ENCODE peak calls at places on chromosomes 6 and 20, in eight cellular contexts. One of them, this sample, is unnamed.

GRCh38 chr20:36154696-36155628 is at the start of gene EPB41L1:
- DNase-seq in OCI-LY7: no peak
- DNase-seq in adrenal gland: no peak
- DNase-seq in mammary epithelial cell: no peak
- DNase-seq in right lobe of liver: no peak
- DNase-seq in GM12878: no peak
- DNase-seq in pancreas: no peak
- DNase-seq in ascending aorta: peak
- DNase-seq in this sample: no peak

GRCh38 chr6:161489626-161490306 is 215.9 kb upstream of the AGPAT4 start:
- DNase-seq in pancreas: no peak
- DNase-seq in right lobe of liver: no peak
- DNase-seq in adrenal gland: no peak
- DNase-seq in OCI-LY7: no peak
- DNase-seq in mammary epithelial cell: no peak
- DNase-seq in GM12878: no peak
- DNase-seq in ascending aorta: no peak
- DNase-seq in this sample: no peak

GRCh38 chr20:380763-381580 is 412 bp downstream of the TRIB3 start:
- DNase-seq in OCI-LY7: peak
- DNase-seq in adrenal gland: peak
- DNase-seq in ascending aorta: peak
- DNase-seq in pancreas: peak
- DNase-seq in mammary epithelial cell: peak
- DNase-seq in right lobe of liver: peak
- DNase-seq in GM12878: no peak
- DNase-seq in this sample: peak

GRCh38 chr6:137777299-137778075 is 89.6 kb upstream of the TNFAIP3 start:
- DNase-seq in adrenal gland: no peak
- DNase-seq in pancreas: no peak
- DNase-seq in GM12878: no peak
- DNase-seq in OCI-LY7: no peak
- DNase-seq in right lobe of liver: no peak
- DNase-seq in ascending aorta: no peak
- DNase-seq in mammary epithelial cell: no peak
- DNase-seq in this sample: no peak

GRCh38 chr6:158798311-158798710 is 20.9 kb downstream of the EZR start:
- DNase-seq in adrenal gland: no peak
- DNase-seq in pancreas: no peak
- DNase-seq in right lobe of liver: no peak
- DNase-seq in OCI-LY7: no peak
- DNase-seq in GM12878: no peak
- DNase-seq in ascending aorta: no peak
- DNase-seq in mammary epithelial cell: no peak
- DNase-seq in this sample: no peak

GRCh38 chr20:36548006-36548315 is 6.6 kb downstream of the MYL9 start:
- DNase-seq in ascending aorta: no peak
- DNase-seq in right lobe of liver: no peak
- DNase-seq in pancreas: no peak
- DNase-seq in OCI-LY7: peak
- DNase-seq in adrenal gland: peak
- DNase-seq in mammary epithelial cell: no peak
- DNase-seq in GM12878: no peak
- DNase-seq in this sample: peak

GRCh38 chr6:132300323-132300949 is 100.8 kb downstream of the MOXD1 start:
- DNase-seq in mammary epithelial cell: peak
- DNase-seq in pancreas: no peak
- DNase-seq in right lobe of liver: no peak
- DNase-seq in ascending aorta: no peak
- DNase-seq in OCI-LY7: peak
- DNase-seq in GM12878: no peak
- DNase-seq in adrenal gland: peak
- DNase-seq in this sample: no peak

GRCh38 chr20:34720266-34720665 is 16.1 kb downstream of the TP53INP2 start:
- DNase-seq in GM12878: no peak
- DNase-seq in OCI-LY7: no peak
- DNase-seq in ascending aorta: no peak
- DNase-seq in right lobe of liver: no peak
- DNase-seq in pancreas: no peak
- DNase-seq in adrenal gland: no peak
- DNase-seq in mammary epithelial cell: no peak
- DNase-seq in this sample: no peak

GRCh38 chr6:53899512-53899911 is 104.7 kb downstream of the LRRC1 start:
- DNase-seq in OCI-LY7: no peak
- DNase-seq in adrenal gland: no peak
- DNase-seq in mammary epithelial cell: no peak
- DNase-seq in GM12878: no peak
- DNase-seq in pancreas: no peak
- DNase-seq in right lobe of liver: no peak
- DNase-seq in ascending aorta: no peak
- DNase-seq in this sample: no peak

GRCh38 chr6:352474-352873 is 39.1 kb upstream of the IRF4 start:
- DNase-seq in ascending aorta: no peak
- DNase-seq in GM12878: no peak
- DNase-seq in pancreas: no peak
- DNase-seq in adrenal gland: no peak
- DNase-seq in OCI-LY7: no peak
- DNase-seq in mammary epithelial cell: no peak
- DNase-seq in right lobe of liver: peak
- DNase-seq in this sample: no peak

GRCh38 chr20:62595491-62595890 is 46.8 kb upstream of the SLCO4A1 start:
- DNase-seq in pancreas: no peak
- DNase-seq in adrenal gland: peak
- DNase-seq in OCI-LY7: no peak
- DNase-seq in right lobe of liver: no peak
- DNase-seq in mammary epithelial cell: peak
- DNase-seq in GM12878: no peak
- DNase-seq in ascending aorta: no peak
- DNase-seq in this sample: peak

GRCh38 chr20:31972481-31973386 is 4.8 kb downstream of the XKR7 start:
- DNase-seq in ascending aorta: no peak
- DNase-seq in OCI-LY7: no peak
- DNase-seq in adrenal gland: no peak
- DNase-seq in right lobe of liver: no peak
- DNase-seq in pancreas: no peak
- DNase-seq in mammary epithelial cell: no peak
- DNase-seq in GM12878: no peak
- DNase-seq in this sample: no peak

GRCh38 chr6:20243288-20243687 is 31.0 kb upstream of the MBOAT1 start:
- DNase-seq in ascending aorta: no peak
- DNase-seq in adrenal gland: no peak
- DNase-seq in mammary epithelial cell: no peak
- DNase-seq in pancreas: no peak
- DNase-seq in OCI-LY7: no peak
- DNase-seq in GM12878: no peak
- DNase-seq in right lobe of liver: no peak
- DNase-seq in this sample: no peak

GRCh38 chr20:21272279-21272678 is 30.9 kb upstream of the XRN2 start:
- DNase-seq in pancreas: no peak
- DNase-seq in mammary epithelial cell: no peak
- DNase-seq in adrenal gland: no peak
- DNase-seq in right lobe of liver: no peak
- DNase-seq in OCI-LY7: no peak
- DNase-seq in ascending aorta: no peak
- DNase-seq in GM12878: no peak
- DNase-seq in this sample: no peak

GRCh38 chr6:6875818-6876470 is 231.8 kb upstream of the RREB1 start:
- DNase-seq in mammary epithelial cell: peak
- DNase-seq in right lobe of liver: no peak
- DNase-seq in OCI-LY7: no peak
- DNase-seq in pancreas: no peak
- DNase-seq in ascending aorta: no peak
- DNase-seq in adrenal gland: no peak
- DNase-seq in GM12878: no peak
- DNase-seq in this sample: no peak

DNA sequence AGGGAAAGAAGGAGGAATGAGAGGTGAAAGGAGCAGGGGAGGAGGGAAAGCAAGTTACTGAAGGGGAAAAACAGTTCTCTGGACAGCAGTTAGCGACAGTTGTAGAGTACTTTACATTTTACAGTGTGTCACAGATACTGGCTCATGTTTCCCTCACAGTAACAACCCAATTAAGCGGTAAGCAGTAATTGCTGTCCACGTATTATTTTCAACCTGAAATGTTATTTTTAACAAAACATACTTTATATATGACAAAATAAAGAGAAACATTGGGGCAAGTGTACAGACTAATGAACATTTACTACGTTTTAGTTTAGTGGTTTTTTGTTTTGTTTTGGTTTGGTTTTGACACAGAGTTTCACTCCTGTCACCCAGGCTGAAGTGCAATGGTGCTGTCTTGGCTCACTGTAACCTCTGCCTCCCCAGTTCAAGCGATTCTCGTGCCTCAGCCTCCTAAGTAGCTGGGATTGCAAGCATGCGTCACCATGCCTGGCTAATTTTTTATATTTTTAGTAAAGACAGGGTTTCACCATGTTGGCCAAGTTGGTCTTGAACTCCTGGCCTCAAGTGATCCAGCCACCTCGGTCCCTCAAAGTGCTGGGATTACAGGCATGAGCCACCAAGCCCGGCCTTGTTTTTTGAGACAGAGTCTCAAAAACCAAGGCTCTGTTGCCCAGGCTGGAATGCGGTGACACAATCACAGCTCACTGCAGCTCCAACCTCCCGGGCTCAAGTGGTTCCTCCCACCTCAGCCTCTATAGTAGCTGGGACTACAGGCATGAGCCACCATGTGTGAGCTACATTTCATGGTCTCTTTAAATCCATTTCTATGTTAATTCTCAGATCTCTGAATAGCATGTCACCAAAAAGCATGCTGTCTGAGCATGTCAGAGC is 22.6 kb upstream of the BTN3A2 start:
- DNase-seq in mammary epithelial cell: no peak
- DNase-seq in ascending aorta: no peak
- DNase-seq in right lobe of liver: no peak
- DNase-seq in pancreas: no peak
- DNase-seq in adrenal gland: no peak
- DNase-seq in OCI-LY7: peak
- DNase-seq in GM12878: no peak
- DNase-seq in this sample: no peak
- H3K4me3 ChIP-seq in mammary epithelial cell: peak
- H3K4me3 ChIP-seq in ascending aorta: no peak
- H3K4me3 ChIP-seq in right lobe of liver: no peak
- H3K4me3 ChIP-seq in pancreas: no peak
- H3K4me3 ChIP-seq in adrenal gland: no peak
- H3K4me3 ChIP-seq in OCI-LY7: peak
- H3K4me3 ChIP-seq in GM12878: peak
- H3K4me3 ChIP-seq in this sample: no peak

GRCh38 chr6:122399348-122400120 is at the start of gene HSF2:
- DNase-seq in right lobe of liver: peak
- DNase-seq in pancreas: peak
- DNase-seq in GM12878: peak
- DNase-seq in ascending aorta: peak
- DNase-seq in adrenal gland: peak
- DNase-seq in OCI-LY7: peak
- DNase-seq in mammary epithelial cell: peak
- DNase-seq in this sample: peak
- TF ChIP-seq CTCF in right lobe of liver: peak
- TF ChIP-seq CTCF in pancreas: peak
- TF ChIP-seq CTCF in GM12878: peak
- TF ChIP-seq CTCF in ascending aorta: peak
- TF ChIP-seq CTCF in adrenal gland: no peak
- TF ChIP-seq CTCF in OCI-LY7: peak
- TF ChIP-seq CTCF in mammary epithelial cell: no peak
- TF ChIP-seq CTCF in this sample: peak

DNA sequence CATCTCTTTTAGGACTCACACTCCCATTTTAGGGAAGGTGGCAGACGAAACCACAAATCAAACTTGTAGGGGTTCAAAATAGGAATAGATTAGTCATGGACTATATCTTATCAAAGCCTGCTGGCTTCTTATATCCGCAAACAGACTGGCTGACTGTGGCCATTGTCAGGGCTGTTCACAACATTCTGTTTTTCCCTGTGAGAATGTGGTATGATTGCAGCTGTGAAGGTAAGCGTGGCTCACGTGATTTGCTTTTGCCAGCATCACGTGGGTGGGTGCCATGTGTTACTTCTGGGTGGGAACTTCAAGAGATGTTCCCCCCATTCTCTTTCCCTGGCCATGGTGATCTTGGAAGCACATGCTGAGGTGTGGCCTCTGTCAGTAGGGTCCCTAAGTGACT is 5.9 kb downstream of the IP6K3 start:
- DNase-seq in adrenal gland: no peak
- DNase-seq in ascending aorta: no peak
- DNase-seq in pancreas: no peak
- DNase-seq in mammary epithelial cell: no peak
- DNase-seq in OCI-LY7: no peak
- DNase-seq in GM12878: no peak
- DNase-seq in right lobe of liver: no peak
- DNase-seq in this sample: no peak
- H3K27ac ChIP-seq in adrenal gland: no peak
- H3K27ac ChIP-seq in ascending aorta: no peak
- H3K27ac ChIP-seq in pancreas: peak
- H3K27ac ChIP-seq in mammary epithelial cell: no peak
- H3K27ac ChIP-seq in OCI-LY7: no peak
- H3K27ac ChIP-seq in GM12878: no peak
- H3K27ac ChIP-seq in right lobe of liver: peak
- H3K27ac ChIP-seq in this sample: peak

GRCh38 chr6:44254201-44254956 is 2.9 kb downstream of the SLC35B2 start:
- DNase-seq in mammary epithelial cell: no peak
- DNase-seq in OCI-LY7: no peak
- DNase-seq in GM12878: no peak
- DNase-seq in right lobe of liver: peak
- DNase-seq in pancreas: no peak
- DNase-seq in adrenal gland: no peak
- DNase-seq in ascending aorta: no peak
- DNase-seq in this sample: peak

GRCh38 chr6:44254957-44255808 is 2.1 kb downstream of the SLC35B2 start:
- DNase-seq in GM12878: no peak
- DNase-seq in mammary epithelial cell: peak
- DNase-seq in pancreas: no peak
- DNase-seq in right lobe of liver: peak
- DNase-seq in ascending aorta: no peak
- DNase-seq in adrenal gland: no peak
- DNase-seq in OCI-LY7: no peak
- DNase-seq in this sample: peak

GRCh38 chr6:44256291-44257006 is 879 bp downstream of the SLC35B2 start:
- DNase-seq in OCI-LY7: no peak
- DNase-seq in right lobe of liver: peak
- DNase-seq in ascending aorta: no peak
- DNase-seq in pancreas: no peak
- DNase-seq in GM12878: no peak
- DNase-seq in mammary epithelial cell: peak
- DNase-seq in adrenal gland: no peak
- DNase-seq in this sample: no peak

GRCh38 chr6:44257007-44257752 is at the start of gene SLC35B2:
- DNase-seq in OCI-LY7: peak
- DNase-seq in right lobe of liver: peak
- DNase-seq in adrenal gland: peak
- DNase-seq in ascending aorta: peak
- DNase-seq in GM12878: no peak
- DNase-seq in pancreas: peak
- DNase-seq in mammary epithelial cell: peak
- DNase-seq in this sample: peak

DNA sequence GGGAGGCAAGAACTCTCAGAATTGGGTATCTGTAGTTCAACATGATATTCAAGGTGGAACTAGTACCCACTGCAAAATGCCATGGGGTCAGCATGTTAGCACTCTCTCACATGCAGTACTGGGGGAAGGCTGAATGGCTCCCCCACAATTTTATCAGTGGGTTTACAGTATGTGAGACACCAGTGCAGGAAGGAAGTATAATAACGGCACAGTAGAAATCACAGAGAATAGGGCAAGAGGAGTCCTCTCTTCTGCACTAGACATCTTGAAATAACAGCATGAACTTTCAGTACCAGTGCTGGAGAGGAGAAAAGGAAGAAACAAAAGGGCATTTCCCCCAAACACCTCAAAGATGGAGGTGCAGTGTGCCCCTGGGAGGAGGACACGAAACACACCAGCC is 1.5 kb downstream of the SLC35B2 start:
- DNase-seq in ascending aorta: no peak
- DNase-seq in mammary epithelial cell: no peak
- DNase-seq in pancreas: no peak
- DNase-seq in adrenal gland: no peak
- DNase-seq in right lobe of liver: no peak
- DNase-seq in GM12878: no peak
- DNase-seq in OCI-LY7: peak
- DNase-seq in this sample: no peak
- H3K4me3 ChIP-seq in ascending aorta: no peak
- H3K4me3 ChIP-seq in mammary epithelial cell: no peak
- H3K4me3 ChIP-seq in pancreas: no peak
- H3K4me3 ChIP-seq in adrenal gland: no peak
- H3K4me3 ChIP-seq in right lobe of liver: no peak
- H3K4me3 ChIP-seq in GM12878: peak
- H3K4me3 ChIP-seq in OCI-LY7: peak
- H3K4me3 ChIP-seq in this sample: peak